ENCODE peak calls at places on chromosomes 7 and 10, in eight cellular contexts. B is uterus, V is breast epithelium, A is endothelial cell of umbilical vein, L is adrenal gland, W is suprapubic skin, K is heart left ventricle, M is spleen. X is an unnamed sample.

GRCh38 chr10:11104772-11105675 is 87.4 kb downstream of the CELF2 start:
- DNase-seq in B (no peak), V (no peak), A (no peak), L (no peak), W (no peak), K (no peak), M (no peak), X (no peak)

GRCh38 chr10:103626178-103626577 is 132.7 kb downstream of the NEURL1 start:
- DNase-seq in B (no peak), V (no peak), A (no peak), L (no peak), W (no peak), K (no peak), M (no peak), X (no peak)

GRCh38 chr7:144525956-144526355 is 122.5 kb upstream of the NOBOX start:
- DNase-seq in B (no peak), V (no peak), A (no peak), L (no peak), W (no peak), K (no peak), M (no peak), X (no peak)

GRCh38 chr7:14691597-14692203 is 210.9 kb downstream of the DGKB start:
- DNase-seq in B (peak; percentile 55), V (peak; percentile 19), A (peak; percentile 42), L (peak; percentile 40), W (no peak), K (peak; percentile 10), M (no peak), X (peak; percentile 35)

GRCh38 chr7:93044147-93044810 is 73.5 kb downstream of the SAMD9 start:
- DNase-seq in B (no peak), V (no peak), A (peak; percentile 26), L (no peak), W (no peak), K (no peak), M (no peak), X (no peak)

GRCh38 chr10:1579671-1580070 is 157.7 kb downstream of the ADARB2 start:
- DNase-seq in B (no peak), V (no peak), A (no peak), L (no peak), W (no peak), K (no peak), M (no peak), X (no peak)

GRCh38 chr10:103278862-103279298 is 1.9 kb downstream of the INA start:
- DNase-seq in B (no peak), V (no peak), A (peak; percentile 40), L (peak; percentile 54), W (no peak), K (peak; percentile 16), M (no peak), X (peak; percentile 58)

GRCh38 chr10:26407406-26407969 is 30.7 kb upstream of the APBB1IP start:
- DNase-seq in B (no peak), V (no peak), A (no peak), L (no peak), W (no peak), K (no peak), M (no peak), X (no peak)

GRCh38 chr7:5827755-5828154 is 46.3 kb upstream of the RNF216 start:
- DNase-seq in B (no peak), V (no peak), A (peak; percentile 16), L (no peak), W (no peak), K (no peak), M (peak; percentile 76), X (no peak)

GRCh38 chr7:81256991-81257390 is 338.1 kb upstream of the SEMA3C start:
- DNase-seq in B (no peak), V (no peak), A (no peak), L (no peak), W (no peak), K (no peak), M (no peak), X (no peak)

GRCh38 chr7:69861233-69861632 is 263.0 kb downstream of the AUTS2 start:
- DNase-seq in B (no peak), V (no peak), A (no peak), L (no peak), W (no peak), K (no peak), M (no peak), X (no peak)

GRCh38 chr10:17059197-17059688 is 70.4 kb downstream of the CUBN start:
- DNase-seq in B (no peak), V (no peak), A (no peak), L (no peak), W (no peak), K (no peak), M (no peak), X (no peak)

GRCh38 chr10:47207894-47208469 is 92.0 kb upstream of the GDF10 start:
- DNase-seq in B (no peak), V (no peak), A (no peak), L (no peak), W (no peak), K (no peak), M (no peak), X (no peak)

GRCh38 chr10:8051109-8051781 is 3.2 kb upstream of the GATA3 start:
- DNase-seq in B (no peak), V (no peak), A (peak; percentile 61), L (no peak), W (peak; percentile 48), K (no peak), M (no peak), X (no peak)

GRCh38 chr10:8052344-8052969 is 2.0 kb upstream of the GATA3 start:
- DNase-seq in B (no peak), V (no peak), A (peak; percentile 67), L (no peak), W (peak; percentile 45), K (no peak), M (no peak), X (no peak)

GRCh38 chr10:8052970-8053445 is 1.5 kb upstream of the GATA3 start:
- DNase-seq in B (no peak), V (no peak), A (no peak), L (no peak), W (no peak), K (no peak), M (no peak), X (no peak)

GRCh38 chr10:8050561-8051108 is 3.9 kb upstream of the GATA3 start:
- DNase-seq in B (no peak), V (no peak), A (no peak), L (no peak), W (peak; percentile 69), K (no peak), M (no peak), X (no peak)

GRCh38 chr10:8051851-8052257 is 2.6 kb upstream of the GATA3 start:
- DNase-seq in B (no peak), V (no peak), A (peak; percentile 83), L (no peak), W (peak; percentile 63), K (no peak), M (no peak), X (no peak)
- TF ChIP-seq POLR2A in B (no peak), V (no peak), A (no peak), L (no peak), W (no peak), K (no peak), M (no peak), X (no peak)

GRCh38 chr10:95480102-95480900 is 80.9 kb downstream of the SORBS1 start:
- DNase-seq in B (peak; percentile 64), V (no peak), A (peak; percentile 67), L (no peak), W (peak; percentile 81), K (peak; percentile 62), M (no peak), X (no peak)
- TF ChIP-seq CTCF in B (peak; percentile 10), V (no peak), A (no peak), L (no peak), W (no peak), K (peak; percentile 15), M (no peak), X (no peak)

DNA sequence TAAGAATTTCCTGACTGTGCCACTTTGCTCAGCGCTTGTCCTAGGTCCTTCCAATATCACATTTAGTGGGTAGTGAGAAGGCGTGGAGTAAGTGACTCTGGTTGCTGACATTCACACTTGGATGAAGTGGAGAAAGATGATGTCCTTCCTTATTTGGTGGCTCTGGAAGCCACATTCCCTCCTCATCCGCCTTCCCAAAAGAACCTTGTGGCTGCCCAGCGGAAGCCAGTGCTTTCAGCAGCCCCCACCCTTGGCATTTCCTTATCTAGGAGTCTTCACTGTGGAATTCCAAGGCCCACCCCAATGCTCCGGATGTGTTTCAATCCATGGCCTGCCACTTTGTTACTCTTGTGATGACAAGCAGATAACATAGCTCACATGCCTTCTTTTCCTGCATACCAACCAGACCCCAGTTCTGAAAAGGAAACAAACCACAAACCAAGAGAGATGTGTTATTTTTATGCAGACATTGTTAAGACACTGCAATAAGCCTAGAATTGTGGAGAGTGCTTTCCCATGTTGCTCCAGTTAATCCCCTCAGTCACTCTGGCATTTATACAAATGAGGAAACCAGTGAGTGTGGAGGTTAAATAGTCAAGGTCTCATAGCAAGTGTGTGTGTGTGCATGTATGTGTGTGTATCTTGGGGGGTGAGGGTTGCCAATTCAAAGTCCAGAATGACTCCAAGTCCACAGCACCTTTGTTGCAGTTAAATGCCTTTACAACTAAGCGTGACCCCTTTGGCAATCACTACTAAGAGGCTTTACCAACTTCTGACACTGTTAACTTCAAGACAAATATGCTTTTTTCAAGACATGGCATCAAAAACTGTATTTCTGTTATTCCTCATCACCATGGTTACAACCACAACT is 10.3 kb upstream of the ANKRD1 start:
- DNase-seq in B (peak; percentile 28), V (peak; percentile 70), A (peak; percentile 92), L (peak; percentile 29), W (no peak), K (peak; percentile 59), M (no peak), X (no peak)
- H3K27ac ChIP-seq in B (no peak overlapping the region), V (peak overlapping the region; percentile 62), A (peak overlapping the region; percentile 86), L (no peak overlapping the region), W (peak overlapping the region; percentile 52), K (peak overlapping the region; percentile 96), M (peak overlapping the region; percentile 59), X (peak overlapping the region; percentile 22)

GRCh38 chr7:13017325-13017853 is 330.0 kb downstream of the ARL4A start:
- DNase-seq in B (no peak), V (no peak), A (peak; percentile 56), L (no peak), W (no peak), K (no peak), M (no peak), X (no peak)

GRCh38 chr7:13016036-13016581 is 328.7 kb downstream of the ARL4A start:
- DNase-seq in B (no peak), V (no peak), A (no peak), L (no peak), W (no peak), K (no peak), M (no peak), X (no peak)

GRCh38 chr7:13021566-13021965 is 334.1 kb downstream of the ARL4A start:
- DNase-seq in B (no peak), V (no peak), A (no peak), L (no peak), W (no peak), K (no peak), M (no peak), X (no peak)

GRCh38 chr7:13016633-13017324 is 329.3 kb downstream of the ARL4A start:
- DNase-seq in B (no peak), V (no peak), A (no peak), L (no peak), W (no peak), K (no peak), M (no peak), X (no peak)

DNA sequence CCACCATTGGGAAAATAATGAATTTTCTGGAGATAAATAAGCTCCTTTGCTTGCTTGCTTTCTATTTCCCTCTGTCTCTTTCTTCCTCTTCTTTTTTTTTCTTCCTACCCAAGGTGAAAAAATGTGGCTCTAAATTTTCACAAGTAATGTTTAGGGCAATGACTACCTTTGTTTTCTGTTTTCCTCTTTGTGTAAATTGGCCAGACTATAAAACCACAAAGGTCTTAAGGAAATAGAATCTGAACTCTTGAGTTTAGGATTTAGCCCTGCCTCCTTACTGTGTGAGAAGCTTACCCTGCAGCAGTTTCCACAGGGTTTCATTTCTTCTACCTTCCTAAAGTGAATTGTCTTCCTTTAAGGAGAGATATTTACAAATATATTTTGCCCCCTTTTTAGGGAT is 330.4 kb downstream of the ARL4A start:
- DNase-seq in B (no peak), V (no peak), A (peak; percentile 31), L (no peak), W (no peak), K (no peak), M (no peak), X (no peak)
- TF ChIP-seq POLR2A in B (no peak), V (no peak), A (no peak), L (no peak), W (no peak), K (no peak), M (no peak), X (no peak)